ENCODE peak calls at places on chromosomes 5 and 9, in five cellular contexts. One of them, this sample, is unnamed.

GRCh38 chr9:9862412-9862811 is 750.4 kb downstream of the PTPRD start:
- DNase-seq in Right ventricle myocardium inferior: no peak
- DNase-seq in astrocyte of the cerebellum: no peak
- DNase-seq in WTC11: no peak
- DNase-seq in uterus: no peak
- DNase-seq in this sample: no peak

GRCh38 chr5:151492729-151493128 is 45.3 kb downstream of the SLC36A1 start:
- DNase-seq in Right ventricle myocardium inferior: no peak
- DNase-seq in astrocyte of the cerebellum: no peak
- DNase-seq in WTC11: no peak
- DNase-seq in uterus: no peak
- DNase-seq in this sample: no peak

GRCh38 chr5:135209495-135209837 is 175.4 kb upstream of the PITX1 start:
- DNase-seq in Right ventricle myocardium inferior: no peak
- DNase-seq in astrocyte of the cerebellum: no peak
- DNase-seq in WTC11: no peak
- DNase-seq in uterus: no peak
- DNase-seq in this sample: peak

GRCh38 chr5:31364881-31365636 is 166.8 kb downstream of the DROSHA start:
- DNase-seq in Right ventricle myocardium inferior: no peak
- DNase-seq in astrocyte of the cerebellum: no peak
- DNase-seq in WTC11: no peak
- DNase-seq in uterus: no peak
- DNase-seq in this sample: no peak

GRCh38 chr9:36436909-36437308 is 36.8 kb upstream of the RNF38 start:
- DNase-seq in Right ventricle myocardium inferior: no peak
- DNase-seq in astrocyte of the cerebellum: no peak
- DNase-seq in WTC11: no peak
- DNase-seq in uterus: no peak
- DNase-seq in this sample: no peak

GRCh38 chr9:94945191-94946144 is 219.0 kb downstream of the AOPEP start:
- DNase-seq in Right ventricle myocardium inferior: peak
- DNase-seq in astrocyte of the cerebellum: peak
- DNase-seq in WTC11: no peak
- DNase-seq in uterus: peak
- DNase-seq in this sample: no peak

GRCh38 chr5:137498301-137498735 is 808 bp downstream of the SPOCK1 start:
- DNase-seq in Right ventricle myocardium inferior: no peak
- DNase-seq in astrocyte of the cerebellum: no peak
- DNase-seq in WTC11: peak
- DNase-seq in uterus: no peak
- DNase-seq in this sample: no peak

GRCh38 chr9:9498846-9499245 is 1114.0 kb downstream of the PTPRD start:
- DNase-seq in Right ventricle myocardium inferior: no peak
- DNase-seq in astrocyte of the cerebellum: no peak
- DNase-seq in WTC11: no peak
- DNase-seq in uterus: no peak
- DNase-seq in this sample: no peak

GRCh38 chr5:54719384-54720306 is 202.1 kb downstream of the SNX18 start:
- DNase-seq in Right ventricle myocardium inferior: peak
- DNase-seq in astrocyte of the cerebellum: peak
- DNase-seq in WTC11: peak
- DNase-seq in uterus: no peak
- DNase-seq in this sample: no peak

GRCh38 chr9:16744386-16744785 is 126.1 kb downstream of the BNC2 start:
- DNase-seq in Right ventricle myocardium inferior: no peak
- DNase-seq in astrocyte of the cerebellum: no peak
- DNase-seq in WTC11: no peak
- DNase-seq in uterus: no peak
- DNase-seq in this sample: no peak

This sample was measured in stimulated activated effector memory CD8-positive, alpha-beta T cell treated with anti-CD3 and anti-CD28 coated beads, Interleukin-12 subunit alpha, Interleukin-12 subunit beta, amount 100 ng/mL, for 72 hours.